ENCODE peak calls at places on chromosomes 6 and 20, in four cellular contexts. H is activated effector memory CD4-positive, alpha-beta T cell treated with anti-CD3 and anti-CD28 coated beads, Interleukin-2, amount 50 U/mL, for 16 hours; Z is left ventricle myocardium superior; J is stimulated activated CD8-positive, alpha-beta memory T cell treated with anti-CD3 and anti-CD28 coated beads, Interleukin-2, amount 100 ng/mL, for 1 hour. D is an unnamed sample.

GRCh38 chr6:117595099-117595923 is 7.0 kb downstream of the GOPC start:
- DNase-seq in H (no peak), Z (no peak), J (no peak), D (no peak)

GRCh38 chr6:6996124-6996523 is 111.6 kb upstream of the RREB1 start:
- DNase-seq in Z (no peak), J (no peak), H (no peak), D (no peak)

GRCh38 chr6:167300902-167301425 is 9.8 kb downstream of the UNC93A start:
- DNase-seq in J (no peak), H (no peak), Z (no peak), D (no peak)

GRCh38 chr20:49595346-49595745 is 27.4 kb upstream of the PTGIS start:
- DNase-seq in H (no peak), Z (no peak), J (no peak), D (no peak)

GRCh38 chr6:109311481-109311880 is 70.8 kb downstream of the CD164 start:
- DNase-seq in J (no peak), Z (no peak), H (no peak), D (no peak)

GRCh38 chr6:11011787-11012234 is 32.3 kb downstream of the ELOVL2 start:
- DNase-seq in J (no peak), Z (no peak), H (no peak), D (peak)

GRCh38 chr6:151804585-151805285 is 2.7 kb upstream of the ESR1 start:
- DNase-seq in H (no peak), J (no peak), Z (no peak), D (no peak)

GRCh38 chr6:84119277-84119676 is 85.7 kb downstream of the MRAP2 start:
- DNase-seq in H (no peak), J (no peak), Z (no peak), D (peak)

GRCh38 chr6:51025082-51025777 is 206.6 kb downstream of the TFAP2B start:
- DNase-seq in Z (no peak), J (no peak), H (no peak), D (peak)

GRCh38 chr6:33420493-33421343 is 853 bp downstream of the SYNGAP1 start:
- DNase-seq in J (no peak), H (no peak), Z (no peak), D (peak)

GRCh38 chr6:27059621-27060425 is 187.7 kb upstream of the PRSS16 start:
- DNase-seq in J (no peak), H (no peak), Z (no peak), D (no peak)